ENCODE peak calls at places on chromosomes 12 and 14, in eight cellular contexts. G, M, Q, Z, U, D, I and T are unnamed samples.

GRCh38 chr12:15892645-15893259 is 10.6 kb downstream of the STRAP start:
- DNase-seq in Z (no peak), M (no peak), Q (no peak), U (no peak), D (no peak), I (no peak), G (no peak), T (no peak)

GRCh38 chr14:100669011-100669412 is 57.7 kb upstream of the DLK1 start:
- DNase-seq in G (no peak), M (no peak), D (no peak), Q (no peak), I (no peak), U (no peak), Z (no peak), T (no peak)

GRCh38 chr14:77183896-77184295 is 2.3 kb downstream of the TMEM63C start:
- DNase-seq in U (no peak), I (no peak), D (no peak), Q (no peak), M (no peak), G (no peak), Z (no peak), T (no peak)

GRCh38 chr12:88202500-88202899 is 60.4 kb downstream of the TMTC3 start:
- DNase-seq in Q (no peak), U (no peak), D (no peak), I (no peak), M (no peak), Z (no peak), G (no peak), T (no peak)

GRCh38 chr14:21087294-21088091 is 11.0 kb downstream of the ZNF219 start:
- DNase-seq in M (no peak), Q (peak), Z (no peak), I (no peak), G (peak), D (peak), U (peak), T (no peak)

GRCh38 chr12:90958995-90959394 is 4.0 kb upstream of the CCER1 start:
- DNase-seq in U (no peak), G (peak), Q (no peak), M (no peak), Z (no peak), I (no peak), D (no peak), T (no peak)

GRCh38 chr12:22668441-22668840 is 43.5 kb downstream of the ETNK1 start:
- DNase-seq in M (no peak), G (no peak), U (no peak), Q (no peak), D (no peak), Z (no peak), I (no peak), T (no peak)

GRCh38 chr14:104843442-104844305 is 21.4 kb upstream of the CEP170B start:
- DNase-seq in D (no peak), U (no peak), M (no peak), Z (no peak), G (no peak), I (no peak), Q (no peak), T (no peak)

GRCh38 chr12:50258167-50258551 is 25.2 kb downstream of the LIMA1 start:
- DNase-seq in I (no peak), Q (no peak), G (no peak), D (no peak), U (no peak), Z (no peak), M (peak), T (peak)

GRCh38 chr12:53274445-53274844 is 6.3 kb downstream of the ESPL1 start:
- DNase-seq in M (no peak), D (no peak), Z (no peak), U (no peak), Q (no peak), G (no peak), I (no peak), T (no peak)

GRCh38 chr14:76929927-76930326 is 98.6 kb downstream of the IRF2BPL start:
- DNase-seq in G (peak), I (no peak), Q (peak), Z (no peak), U (peak), D (peak), M (no peak), T (peak)

GRCh38 chr14:77659822-77660221 is 43.4 kb upstream of the SPTLC2 start:
- DNase-seq in Q (no peak), M (no peak), Z (no peak), I (no peak), G (peak), U (no peak), D (no peak), T (no peak)

GRCh38 chr12:100403446-100403845 is 46.6 kb downstream of the SLC17A8 start:
- DNase-seq in Z (no peak), D (no peak), Q (no peak), U (no peak), M (no peak), I (no peak), G (no peak), T (no peak)

GRCh38 chr14:38420045-38420444 is 164.2 kb upstream of the CLEC14A start:
- DNase-seq in U (no peak), I (no peak), D (no peak), M (no peak), Q (no peak), G (no peak), Z (no peak), T (no peak)

GRCh38 chr14:75452900-75453816 is 25.3 kb downstream of the JDP2 start:
- DNase-seq in Q (no peak), U (no peak), G (no peak), M (no peak), D (no peak), Z (no peak), I (peak), T (peak)